ENCODE peak calls at places on chromosomes 4 and X, in five cellular contexts. M is amygdala; N is left cardiac atrium; O is A549; P is activated T-helper 1 cell treated with anti-CD3 and anti-CD28 coated beads, Interleukin-2, amount 50 U/mL, for 16 hours. D is an unnamed sample.

GRCh38 chr4:45294464-45294863 is 568.1 kb upstream of the GNPDA2 start:
- DNase-seq in M (no peak), N (no peak), O (no peak), P (no peak), D (no peak)

GRCh38 chr4:108315699-108316098 is 147.0 kb upstream of the LEF1 start:
- DNase-seq in M (no peak), N (no peak), O (no peak), P (no peak), D (no peak)

GRCh38 chr4:176034498-176034897 is 31.1 kb upstream of the WDR17 start:
- DNase-seq in M (no peak), N (no peak), O (peak), P (no peak), D (peak)

GRCh38 chr4:77782102-77782835 is 36.9 kb downstream of the CNOT6L start:
- DNase-seq in M (no peak), N (no peak), O (no peak), P (no peak), D (no peak)

GRCh38 chr4:23219779-23220408 is 527.2 kb downstream of the GBA3 start:
- DNase-seq in M (no peak), N (no peak), O (no peak), P (no peak), D (no peak)

GRCh38 chrX:47577424-47577823 is 4.8 kb upstream of the TIMP1 start:
- DNase-seq in M (no peak), N (no peak), O (no peak), P (no peak), D (no peak)

GRCh38 chr4:135508006-135508714 is 1306.6 kb upstream of the PABPC4L start:
- DNase-seq in M (no peak), N (no peak), O (peak), P (no peak), D (no peak)

GRCh38 chrX:119201570-119201969 is 34.5 kb upstream of the PGRMC1 start:
- DNase-seq in M (no peak), N (no peak), O (no peak), P (no peak), D (no peak)

GRCh38 chrX:56728321-56728720 is 722 bp upstream of the NBDY start:
- DNase-seq in M (no peak), N (no peak), O (peak), P (no peak), D (no peak)

GRCh38 chrX:115697806-115698205 is 136.8 kb downstream of the PLS3 start:
- DNase-seq in M (no peak), N (no peak), O (no peak), P (no peak), D (no peak)

D was measured in testis.